ENCODE peak calls at places on chromosomes 12 and 14, in nine cellular contexts. O is cardiac muscle cell; F is GM23338; H is lower lobe of right lung; U is upper lobe of right lung; L is PC-3; Q is effector memory CD4-positive, alpha-beta T cell; K is stomach; Z is transverse colon. X is an unnamed sample.

GRCh38 chr12:47349770-47350408 is 270.1 kb upstream of the AMIGO2 start:
- DNase-seq in U (no peak), F (no peak), K (no peak), O (no peak), Q (no peak), Z (no peak), L (no peak), H (no peak), X (no peak)

GRCh38 chr12:131141483-131141882 is 187.8 kb downstream of the ADGRD1 start:
- DNase-seq in H (no peak), Z (no peak), O (no peak), Q (no peak), F (no peak), U (no peak), K (no peak), L (no peak), X (no peak)

GRCh38 chr12:19847294-19848059 is 408.2 kb downstream of the AEBP2 start:
- DNase-seq in U (no peak), Z (no peak), L (no peak), F (no peak), O (no peak), K (no peak), H (no peak), Q (no peak), X (no peak)

GRCh38 chr14:84036863-84037262 is 1493.1 kb upstream of the FLRT2 start:
- DNase-seq in K (no peak), L (peak; percentile 3), H (no peak), O (no peak), Z (no peak), F (no peak), U (no peak), Q (no peak), X (no peak)

GRCh38 chr14:87810711-87811110 is 182.3 kb downstream of the GALC start:
- DNase-seq in U (no peak), H (no peak), Z (no peak), F (no peak), Q (no peak), O (peak; percentile 15), L (peak; percentile 18), K (no peak), X (no peak)

GRCh38 chr12:95620171-95620570 is 68.9 kb upstream of the USP44 start:
- DNase-seq in U (no peak), O (no peak), Z (no peak), K (no peak), F (no peak), Q (no peak), H (no peak), L (no peak), X (no peak)

GRCh38 chr14:54652188-54652889 is 85.4 kb downstream of the SAMD4A start:
- DNase-seq in U (peak; percentile 75), H (peak; percentile 73), O (peak; percentile 77), Z (peak; percentile 68), K (peak; percentile 74), L (peak; percentile 100), F (peak; percentile 97), Q (no peak), X (peak; percentile 21)

GRCh38 chr12:90569685-90570084 is 385.3 kb downstream of the CCER1 start:
- DNase-seq in U (no peak), L (no peak), H (no peak), Q (no peak), K (no peak), O (no peak), Z (no peak), F (no peak), X (no peak)

GRCh38 chr14:20493634-20494033 is 11.7 kb upstream of the RNASE10 start:
- DNase-seq in F (no peak), K (no peak), Z (no peak), Q (no peak), U (no peak), H (no peak), L (peak; percentile 45), O (no peak), X (no peak)

GRCh38 chr12:124548854-124549378 is 18.5 kb downstream of the NCOR2 start:
- DNase-seq in F (no peak), O (no peak), K (peak; percentile 54), H (peak; percentile 62), L (no peak), U (peak; percentile 75), Q (no peak), Z (peak; percentile 36), X (peak; percentile 42)

GRCh38 chr12:27807063-27807703 is 27.1 kb upstream of the MANSC4 start:
- DNase-seq in Z (no peak), H (no peak), Q (no peak), L (no peak), U (no peak), F (peak; percentile 47), O (no peak), K (no peak), X (no peak)

GRCh38 chr12:27732281-27732680 is 21.6 kb downstream of the MRPS35 start:
- DNase-seq in U (no peak), L (peak; percentile 51), O (peak; percentile 2), K (peak; percentile 32), Z (no peak), Q (no peak), F (peak; percentile 50), H (no peak), X (no peak)

GRCh38 chr14:50607181-50607580 is 47.2 kb downstream of the ATL1 start:
- DNase-seq in Q (no peak), L (no peak), F (no peak), O (no peak), K (no peak), H (no peak), Z (no peak), U (no peak), X (no peak)

GRCh38 chr12:118355838-118356237 is 16.9 kb downstream of the TAOK3 start:
- DNase-seq in L (no peak), Z (no peak), U (no peak), F (no peak), Q (no peak), K (no peak), O (no peak), H (no peak), X (no peak)

GRCh38 chr12:63045020-63045860 is 105.8 kb downstream of the AVPR1A start:
- DNase-seq in H (no peak), U (no peak), K (no peak), Q (no peak), L (peak; percentile 69), F (no peak), O (no peak), Z (no peak), X (no peak)

DNA sequence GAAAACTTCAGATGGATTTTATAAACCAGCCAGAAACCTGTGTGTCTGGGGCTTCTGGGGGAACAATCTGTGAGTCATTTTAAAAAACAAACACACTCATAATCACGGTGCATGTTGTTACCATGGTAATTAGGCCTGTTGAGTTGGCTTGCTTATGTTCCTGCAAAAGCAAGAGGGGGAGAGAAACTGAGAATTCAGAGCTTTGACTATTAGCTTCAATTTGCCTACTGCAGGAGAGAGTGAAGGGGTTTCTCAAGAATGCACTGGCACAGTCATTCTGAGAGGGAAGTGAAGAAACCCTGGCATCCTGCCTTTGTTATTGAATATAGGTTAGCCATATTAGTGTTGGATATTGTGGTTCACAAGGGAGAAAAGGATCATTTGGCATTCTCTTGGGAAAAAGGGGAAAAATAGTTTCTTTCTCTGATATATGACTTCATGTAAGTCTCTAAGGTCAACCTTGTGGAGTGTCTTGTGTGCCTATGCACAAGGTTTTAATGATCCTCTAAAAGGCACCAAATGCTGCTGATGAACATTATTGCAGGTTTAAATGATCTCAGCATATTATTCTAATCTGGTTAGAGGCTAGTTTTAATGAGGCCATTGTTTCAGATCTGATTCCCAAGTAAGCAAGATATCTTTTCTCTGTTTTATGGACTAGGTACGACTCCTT is 12.9 kb downstream of the GNG2 start:
- DNase-seq in H (no peak), O (no peak), Q (no peak), F (no peak), Z (no peak), K (no peak), U (no peak), L (peak; percentile 97), X (no peak)
- H3K27ac ChIP-seq in H (no peak overlapping the region), O (no peak overlapping the region), Q (no peak overlapping the region), F (no peak overlapping the region), Z (peak overlapping the region; percentile 56), K (peak overlapping the region; percentile 54), U (no peak overlapping the region), L (peak overlapping the region; percentile 92), X (no peak overlapping the region)

DNA sequence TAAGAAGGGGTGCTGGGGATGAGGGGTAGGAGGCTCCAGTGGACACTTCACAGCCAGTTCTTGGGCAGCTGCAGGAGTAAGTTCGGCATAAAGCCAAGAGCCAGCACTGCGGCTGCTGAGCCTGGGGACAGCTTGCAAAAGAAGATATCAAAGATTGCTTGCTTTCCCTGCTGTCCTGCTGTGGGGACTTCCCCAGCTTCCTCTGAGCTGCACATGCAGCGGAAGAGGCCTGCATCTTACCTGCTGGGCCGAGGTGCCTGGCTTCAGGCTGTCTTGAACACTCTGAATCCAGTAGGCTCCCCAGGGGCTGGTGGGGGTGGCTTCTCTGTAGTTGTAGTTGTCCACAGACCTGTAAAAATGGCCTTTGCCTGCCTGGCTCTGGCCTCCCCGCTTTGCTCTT is 1.3 kb downstream of the CHGA start:
- DNase-seq in O (no peak), Z (no peak), L (no peak), F (peak; percentile 46), Q (no peak), K (no peak), H (no peak), U (no peak), X (no peak)
- H3K27ac ChIP-seq in O (no peak overlapping the region), Z (no peak overlapping the region), L (no peak overlapping the region), F (no peak overlapping the region), Q (no peak overlapping the region), K (no peak overlapping the region), H (no peak overlapping the region), U (no peak overlapping the region), X (no peak overlapping the region)

DNA sequence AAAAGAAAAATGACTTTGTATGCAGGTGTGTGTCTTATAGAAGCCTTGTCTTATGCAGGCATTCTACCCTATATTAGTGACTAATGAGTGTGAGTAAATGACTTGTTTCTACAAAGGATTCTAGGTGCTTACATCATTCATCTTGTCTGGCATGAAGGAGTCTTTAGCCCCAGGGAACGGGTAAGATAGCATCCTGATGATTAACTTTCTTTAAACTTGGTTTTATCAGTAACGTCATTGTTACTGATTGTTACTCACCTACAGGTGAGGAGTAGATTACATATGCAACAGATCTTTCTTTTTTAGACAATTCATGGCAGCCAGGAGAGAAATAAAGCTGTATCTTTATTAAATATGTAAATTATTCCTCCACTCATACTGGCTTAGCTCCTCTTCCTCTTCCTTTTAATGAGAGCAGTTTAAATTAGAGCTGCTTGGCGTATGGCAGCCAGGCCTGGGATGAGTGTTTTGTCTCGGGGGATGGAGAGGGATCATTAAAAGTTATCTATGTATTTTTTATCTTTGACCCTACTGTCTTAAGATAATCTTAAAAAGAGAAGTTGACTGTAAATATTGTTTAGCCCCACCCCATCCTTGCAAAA is 57.2 kb upstream of the ATP2A2 start:
- DNase-seq in K (no peak), L (peak; percentile 97), U (no peak), O (no peak), Q (no peak), F (no peak), H (no peak), Z (no peak), X (no peak)
- H3K27ac ChIP-seq in K (peak overlapping the region; percentile 74), L (peak overlapping the region; percentile 91), U (no peak overlapping the region), O (no peak overlapping the region), Q (no peak overlapping the region), F (peak overlapping the region; percentile 9), H (peak overlapping the region; percentile 68), Z (peak overlapping the region; percentile 66), X (no peak overlapping the region)

DNA sequence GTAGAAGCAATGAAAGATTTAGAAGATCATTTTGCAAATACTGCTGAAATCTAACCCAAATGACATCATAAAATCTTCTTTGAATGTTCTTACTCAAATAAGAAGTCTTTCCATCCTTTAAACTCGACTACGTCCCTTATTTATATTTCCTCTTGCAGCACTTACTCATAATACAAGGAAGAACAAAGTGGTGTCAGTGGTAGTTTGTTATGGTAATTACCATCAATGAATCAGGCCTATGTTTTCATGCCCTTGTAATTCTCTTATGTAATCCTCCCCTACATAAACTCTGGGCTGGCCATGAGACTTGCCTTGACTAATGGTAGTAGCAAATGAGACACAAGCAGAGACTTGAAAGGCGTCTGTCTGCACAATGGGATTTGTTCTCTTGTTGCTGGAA is 17.0 kb downstream of the EEA1 start:
- DNase-seq in H (no peak), O (no peak), L (no peak), K (no peak), U (no peak), Q (no peak), F (no peak), Z (no peak), X (no peak)
- H3K27ac ChIP-seq in H (no peak overlapping the region), O (no peak overlapping the region), L (no peak overlapping the region), K (peak overlapping the region; percentile 2), U (no peak overlapping the region), Q (no peak overlapping the region), F (no peak overlapping the region), Z (no peak overlapping the region), X (no peak overlapping the region)

X was measured in caudate nucleus.